ENCODE peak calls at places on chromosomes 3 and 15, in ten cellular contexts. One of them, this sample, is unnamed.

GRCh38 chr3:10983219-10983916 is 9.2 kb upstream of the SLC6A1 start:
- DNase-seq in H9: peak; percentile 63
- DNase-seq in HCT116: peak; percentile 50
- DNase-seq in uterus: no peak
- DNase-seq in heart right ventricle: no peak
- DNase-seq in sigmoid colon: no peak
- DNase-seq in adrenal gland: peak; percentile 42
- DNase-seq in ovary: no peak
- DNase-seq in heart left ventricle: no peak
- DNase-seq in MM.1S: peak; percentile 30
- DNase-seq in this sample: no peak

GRCh38 chr3:136149569-136150136 is 46.5 kb downstream of the MSL2 start:
- DNase-seq in H9: no peak
- DNase-seq in HCT116: no peak
- DNase-seq in uterus: no peak
- DNase-seq in heart right ventricle: no peak
- DNase-seq in sigmoid colon: no peak
- DNase-seq in adrenal gland: no peak
- DNase-seq in ovary: no peak
- DNase-seq in heart left ventricle: no peak
- DNase-seq in MM.1S: no peak
- DNase-seq in this sample: no peak

GRCh38 chr3:147906275-147906674 is 497.1 kb downstream of the ZIC1 start:
- DNase-seq in H9: no peak
- DNase-seq in HCT116: no peak
- DNase-seq in uterus: no peak
- DNase-seq in heart right ventricle: no peak
- DNase-seq in sigmoid colon: no peak
- DNase-seq in adrenal gland: no peak
- DNase-seq in ovary: no peak
- DNase-seq in heart left ventricle: no peak
- DNase-seq in MM.1S: no peak
- DNase-seq in this sample: no peak

GRCh38 chr3:195356151-195357086 is 85.5 kb upstream of the XXYLT1 start:
- DNase-seq in H9: peak; percentile 29
- DNase-seq in HCT116: no peak
- DNase-seq in uterus: no peak
- DNase-seq in heart right ventricle: peak; percentile 44
- DNase-seq in sigmoid colon: peak; percentile 70
- DNase-seq in adrenal gland: peak; percentile 61
- DNase-seq in ovary: peak; percentile 54
- DNase-seq in heart left ventricle: peak; percentile 66
- DNase-seq in MM.1S: no peak
- DNase-seq in this sample: no peak

GRCh38 chr15:70127288-70127746 is 29.6 kb upstream of the TLE3 start:
- DNase-seq in H9: no peak
- DNase-seq in HCT116: no peak
- DNase-seq in uterus: no peak
- DNase-seq in heart right ventricle: peak; percentile 52
- DNase-seq in sigmoid colon: peak; percentile 78
- DNase-seq in adrenal gland: no peak
- DNase-seq in ovary: no peak
- DNase-seq in heart left ventricle: peak; percentile 73
- DNase-seq in MM.1S: no peak
- DNase-seq in this sample: no peak

GRCh38 chr3:14506626-14507344 is 33.4 kb downstream of the GRIP2 start:
- DNase-seq in H9: peak; percentile 18
- DNase-seq in HCT116: no peak
- DNase-seq in uterus: peak; percentile 3
- DNase-seq in heart right ventricle: no peak
- DNase-seq in sigmoid colon: peak; percentile 34
- DNase-seq in adrenal gland: no peak
- DNase-seq in ovary: peak; percentile 31
- DNase-seq in heart left ventricle: no peak
- DNase-seq in MM.1S: no peak
- DNase-seq in this sample: no peak

GRCh38 chr3:182969277-182969676 is 11.1 kb downstream of the DCUN1D1 start:
- DNase-seq in H9: no peak
- DNase-seq in HCT116: no peak
- DNase-seq in uterus: no peak
- DNase-seq in heart right ventricle: no peak
- DNase-seq in sigmoid colon: no peak
- DNase-seq in adrenal gland: no peak
- DNase-seq in ovary: no peak
- DNase-seq in heart left ventricle: no peak
- DNase-seq in MM.1S: no peak
- DNase-seq in this sample: no peak

GRCh38 chr3:179865876-179866505 is 170.7 kb downstream of the PEX5L start:
- DNase-seq in H9: no peak
- DNase-seq in HCT116: no peak
- DNase-seq in uterus: no peak
- DNase-seq in heart right ventricle: no peak
- DNase-seq in sigmoid colon: no peak
- DNase-seq in adrenal gland: no peak
- DNase-seq in ovary: no peak
- DNase-seq in heart left ventricle: no peak
- DNase-seq in MM.1S: no peak
- DNase-seq in this sample: no peak

GRCh38 chr3:26449996-26450395 is 172.6 kb upstream of the LRRC3B start:
- DNase-seq in H9: no peak
- DNase-seq in HCT116: no peak
- DNase-seq in uterus: no peak
- DNase-seq in heart right ventricle: no peak
- DNase-seq in sigmoid colon: no peak
- DNase-seq in adrenal gland: no peak
- DNase-seq in ovary: no peak
- DNase-seq in heart left ventricle: no peak
- DNase-seq in MM.1S: peak; percentile 80
- DNase-seq in this sample: no peak

GRCh38 chr15:98674336-98674735 is 26.0 kb downstream of the IGF1R start:
- DNase-seq in H9: no peak
- DNase-seq in HCT116: no peak
- DNase-seq in uterus: no peak
- DNase-seq in heart right ventricle: no peak
- DNase-seq in sigmoid colon: no peak
- DNase-seq in adrenal gland: peak; percentile 42
- DNase-seq in ovary: no peak
- DNase-seq in heart left ventricle: no peak
- DNase-seq in MM.1S: no peak
- DNase-seq in this sample: no peak

GRCh38 chr3:147915057-147915456 is 505.9 kb downstream of the ZIC1 start:
- DNase-seq in H9: no peak
- DNase-seq in HCT116: no peak
- DNase-seq in uterus: no peak
- DNase-seq in heart right ventricle: no peak
- DNase-seq in sigmoid colon: no peak
- DNase-seq in adrenal gland: no peak
- DNase-seq in ovary: no peak
- DNase-seq in heart left ventricle: no peak
- DNase-seq in MM.1S: no peak
- DNase-seq in this sample: no peak

GRCh38 chr15:31360158-31360561 is 33.5 kb downstream of the KLF13 start:
- DNase-seq in H9: no peak
- DNase-seq in HCT116: no peak
- DNase-seq in uterus: no peak
- DNase-seq in heart right ventricle: no peak
- DNase-seq in sigmoid colon: no peak
- DNase-seq in adrenal gland: no peak
- DNase-seq in ovary: no peak
- DNase-seq in heart left ventricle: no peak
- DNase-seq in MM.1S: peak; percentile 19
- DNase-seq in this sample: no peak

GRCh38 chr3:134299185-134299887 is 48.7 kb upstream of the RYK start:
- DNase-seq in H9: no peak
- DNase-seq in HCT116: no peak
- DNase-seq in uterus: no peak
- DNase-seq in heart right ventricle: no peak
- DNase-seq in sigmoid colon: no peak
- DNase-seq in adrenal gland: no peak
- DNase-seq in ovary: no peak
- DNase-seq in heart left ventricle: no peak
- DNase-seq in MM.1S: peak; percentile 33
- DNase-seq in this sample: no peak

GRCh38 chr3:127822166-127822835 is at the start of gene MGLL:
- DNase-seq in H9: no peak
- DNase-seq in HCT116: no peak
- DNase-seq in uterus: peak; percentile 30
- DNase-seq in heart right ventricle: peak; percentile 55
- DNase-seq in sigmoid colon: peak; percentile 79
- DNase-seq in adrenal gland: peak; percentile 29
- DNase-seq in ovary: peak; percentile 42
- DNase-seq in heart left ventricle: peak; percentile 64
- DNase-seq in MM.1S: no peak
- DNase-seq in this sample: no peak

GRCh38 chr15:35090104-35090807 is 5.2 kb upstream of the NANOGP8 start:
- DNase-seq in H9: no peak
- DNase-seq in HCT116: no peak
- DNase-seq in uterus: no peak
- DNase-seq in heart right ventricle: no peak
- DNase-seq in sigmoid colon: no peak
- DNase-seq in adrenal gland: no peak
- DNase-seq in ovary: no peak
- DNase-seq in heart left ventricle: no peak
- DNase-seq in MM.1S: no peak
- DNase-seq in this sample: no peak

GRCh38 chr15:70806992-70807712 is 43.8 kb upstream of the UACA start:
- DNase-seq in H9: no peak
- DNase-seq in HCT116: no peak
- DNase-seq in uterus: peak; percentile 29
- DNase-seq in heart right ventricle: peak; percentile 62
- DNase-seq in sigmoid colon: peak; percentile 83
- DNase-seq in adrenal gland: peak; percentile 54
- DNase-seq in ovary: peak; percentile 81
- DNase-seq in heart left ventricle: peak; percentile 61
- DNase-seq in MM.1S: no peak
- DNase-seq in this sample: no peak

DNA sequence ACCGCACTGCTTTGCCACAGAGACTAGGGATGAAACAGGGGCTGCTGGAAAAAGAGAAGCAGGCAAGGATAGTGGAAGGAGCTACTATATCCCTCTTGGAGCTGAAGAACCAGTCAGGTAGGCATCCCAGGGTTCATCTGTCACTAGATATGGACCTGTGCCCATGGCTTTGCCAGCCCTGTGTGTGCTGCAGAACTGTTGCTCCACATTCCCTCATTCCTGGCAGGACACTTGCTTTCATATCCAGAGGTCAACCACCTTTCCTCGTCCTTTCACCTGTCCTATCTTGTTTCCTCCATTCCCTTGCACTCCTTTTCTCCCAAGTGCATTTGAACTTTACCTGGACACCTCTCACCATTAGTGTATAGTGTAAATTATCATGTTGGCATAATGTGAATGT is 12.0 kb downstream of the SNRK start:
- DNase-seq in H9: no peak
- DNase-seq in HCT116: no peak
- DNase-seq in uterus: no peak
- DNase-seq in heart right ventricle: no peak
- DNase-seq in sigmoid colon: no peak
- DNase-seq in adrenal gland: no peak
- DNase-seq in ovary: no peak
- DNase-seq in heart left ventricle: no peak
- DNase-seq in MM.1S: no peak
- DNase-seq in this sample: no peak
- H3K4me1 ChIP-seq in H9: no peaks in the 10 kb centered on the region
- H3K4me1 ChIP-seq in HCT116: no peaks in the 10 kb centered on the region
- H3K4me1 ChIP-seq in uterus: peaks cover 8% of the 10 kb centered on the region
- H3K4me1 ChIP-seq in heart right ventricle: peaks cover 89% of the 10 kb centered on the region
- H3K4me1 ChIP-seq in sigmoid colon: no peaks in the 10 kb centered on the region
- H3K4me1 ChIP-seq in adrenal gland: peaks cover 13% of the 10 kb centered on the region
- H3K4me1 ChIP-seq in ovary: peaks cover 8% of the 10 kb centered on the region
- H3K4me1 ChIP-seq in heart left ventricle: peaks cover 88% of the 10 kb centered on the region
- H3K4me1 ChIP-seq in MM.1S: peaks cover 49% of the 10 kb centered on the region
- H3K4me1 ChIP-seq in this sample: peaks cover 81% of the 10 kb centered on the region

DNA sequence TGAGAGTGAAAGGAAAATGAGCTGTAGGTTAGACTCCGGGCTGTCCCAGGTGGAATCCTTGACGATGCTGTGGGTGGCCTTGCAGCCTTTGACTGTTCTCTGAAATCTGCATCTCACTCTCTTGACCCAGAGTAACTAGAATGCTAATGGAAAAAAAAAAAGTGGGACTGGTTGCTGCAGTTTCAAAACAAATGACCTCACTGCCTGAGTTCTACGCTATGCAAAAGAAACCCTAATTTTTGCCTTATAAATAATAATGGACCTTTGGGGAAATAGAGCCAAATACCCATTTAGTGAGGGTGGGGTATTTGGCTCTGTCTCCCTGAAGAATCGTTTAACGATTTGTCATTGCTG is 309.7 kb upstream of the C2CD4B start:
- DNase-seq in H9: no peak
- DNase-seq in HCT116: no peak
- DNase-seq in uterus: no peak
- DNase-seq in heart right ventricle: no peak
- DNase-seq in sigmoid colon: peak; percentile 47
- DNase-seq in adrenal gland: no peak
- DNase-seq in ovary: no peak
- DNase-seq in heart left ventricle: no peak
- DNase-seq in MM.1S: no peak
- DNase-seq in this sample: no peak
- H3K27ac ChIP-seq in H9: no peak overlapping the region
- H3K27ac ChIP-seq in HCT116: no peak overlapping the region
- H3K27ac ChIP-seq in uterus: peak overlapping the region; percentile 73
- H3K27ac ChIP-seq in heart right ventricle: no peak overlapping the region
- H3K27ac ChIP-seq in sigmoid colon: no peak overlapping the region
- H3K27ac ChIP-seq in adrenal gland: no peak overlapping the region
- H3K27ac ChIP-seq in ovary: no peak overlapping the region
- H3K27ac ChIP-seq in heart left ventricle: no peak overlapping the region
- H3K27ac ChIP-seq in MM.1S: no peak overlapping the region
- H3K27ac ChIP-seq in this sample: no peak overlapping the region

GRCh38 chr15:94168250-94168649 is 63.1 kb upstream of the MCTP2 start:
- DNase-seq in H9: no peak
- DNase-seq in HCT116: peak; percentile 23
- DNase-seq in uterus: no peak
- DNase-seq in heart right ventricle: no peak
- DNase-seq in sigmoid colon: no peak
- DNase-seq in adrenal gland: no peak
- DNase-seq in ovary: no peak
- DNase-seq in heart left ventricle: no peak
- DNase-seq in MM.1S: peak; percentile 13
- DNase-seq in this sample: no peak
- TF ChIP-seq CTCF in H9: peak; percentile 74
- TF ChIP-seq CTCF in HCT116: peak; percentile 73
- TF ChIP-seq CTCF in uterus: no peak
- TF ChIP-seq CTCF in heart right ventricle: no peak
- TF ChIP-seq CTCF in sigmoid colon: no peak
- TF ChIP-seq CTCF in adrenal gland: no peak
- TF ChIP-seq CTCF in ovary: no peak
- TF ChIP-seq CTCF in heart left ventricle: no peak
- TF ChIP-seq CTCF in MM.1S: peak; percentile 52
- TF ChIP-seq CTCF in this sample: no peak

DNA sequence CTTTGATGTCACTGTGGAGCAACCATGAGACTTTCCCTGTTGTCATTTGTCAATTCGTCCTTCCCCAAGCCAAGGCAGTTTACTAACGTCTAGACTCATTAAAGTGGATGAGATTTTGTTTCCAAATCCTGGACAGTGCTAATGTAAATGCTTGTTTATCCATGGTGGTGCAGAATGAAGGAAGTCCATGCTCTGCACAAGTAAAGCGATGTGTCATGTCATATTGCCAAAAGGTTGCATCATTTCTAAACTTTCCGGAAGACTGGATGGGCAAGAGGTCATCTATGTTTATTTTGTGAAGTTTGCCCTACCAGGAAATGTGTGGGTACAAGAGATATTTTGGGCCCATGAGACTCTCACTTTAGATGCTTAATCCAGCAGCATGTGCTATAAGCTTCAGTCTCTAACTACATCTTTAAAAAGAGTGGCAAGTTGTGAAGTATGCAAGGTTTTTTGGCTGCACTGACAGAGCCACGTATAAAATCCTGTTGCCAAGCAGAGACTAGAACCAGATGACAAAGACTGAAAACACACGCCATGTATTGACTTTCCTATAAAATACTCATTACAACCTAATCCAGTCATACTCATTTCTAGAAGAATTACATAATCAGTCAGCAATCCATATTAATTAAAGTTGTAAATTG is 72.1 kb upstream of the FNDC3B start:
- DNase-seq in H9: no peak
- DNase-seq in HCT116: peak; percentile 60
- DNase-seq in uterus: no peak
- DNase-seq in heart right ventricle: no peak
- DNase-seq in sigmoid colon: no peak
- DNase-seq in adrenal gland: no peak
- DNase-seq in ovary: no peak
- DNase-seq in heart left ventricle: no peak
- DNase-seq in MM.1S: no peak
- DNase-seq in this sample: no peak
- H3K4me1 ChIP-seq in H9: no peaks in the 10 kb centered on the region
- H3K4me1 ChIP-seq in HCT116: peaks cover 10% of the 10 kb centered on the region
- H3K4me1 ChIP-seq in uterus: no peaks in the 10 kb centered on the region
- H3K4me1 ChIP-seq in heart right ventricle: peaks cover 47% of the 10 kb centered on the region
- H3K4me1 ChIP-seq in sigmoid colon: no peaks in the 10 kb centered on the region
- H3K4me1 ChIP-seq in adrenal gland: no peaks in the 10 kb centered on the region
- H3K4me1 ChIP-seq in ovary: peaks cover 8% of the 10 kb centered on the region
- H3K4me1 ChIP-seq in heart left ventricle: peaks cover 12% of the 10 kb centered on the region
- H3K4me1 ChIP-seq in MM.1S: no peaks in the 10 kb centered on the region
- H3K4me1 ChIP-seq in this sample: no peaks in the 10 kb centered on the region